ENCODE peak calls at places on chromosomes 6 and 20, in eight cellular contexts. One of them, this sample, is unnamed.

GRCh38 chr6:146981981-146982380 is 222.2 kb upstream of the STXBP5 start:
- DNase-seq in OCI-LY7: no peak
- DNase-seq in hepatocyte: no peak
- DNase-seq in breast epithelium: no peak
- DNase-seq in HFFc6: no peak
- DNase-seq in neural progenitor cell: no peak
- DNase-seq in GM12864: no peak
- DNase-seq in astrocyte of the spinal cord: no peak
- DNase-seq in this sample: peak

GRCh38 chr6:21598662-21599061 is 5.1 kb downstream of the SOX4 start:
- DNase-seq in OCI-LY7: peak
- DNase-seq in hepatocyte: no peak
- DNase-seq in breast epithelium: no peak
- DNase-seq in HFFc6: no peak
- DNase-seq in neural progenitor cell: no peak
- DNase-seq in GM12864: no peak
- DNase-seq in astrocyte of the spinal cord: peak
- DNase-seq in this sample: no peak

GRCh38 chr6:148681666-148682065 is 65.2 kb upstream of the UST start:
- DNase-seq in OCI-LY7: no peak
- DNase-seq in hepatocyte: no peak
- DNase-seq in breast epithelium: no peak
- DNase-seq in HFFc6: no peak
- DNase-seq in neural progenitor cell: no peak
- DNase-seq in GM12864: no peak
- DNase-seq in astrocyte of the spinal cord: no peak
- DNase-seq in this sample: no peak

GRCh38 chr6:43076928-43077809 is 1.1 kb downstream of the PTK7 start:
- DNase-seq in OCI-LY7: peak
- DNase-seq in hepatocyte: peak
- DNase-seq in breast epithelium: peak
- DNase-seq in HFFc6: no peak
- DNase-seq in neural progenitor cell: peak
- DNase-seq in GM12864: no peak
- DNase-seq in astrocyte of the spinal cord: peak
- DNase-seq in this sample: no peak

GRCh38 chr6:134223761-134224445 is 94.0 kb downstream of the SGK1 start:
- DNase-seq in OCI-LY7: no peak
- DNase-seq in hepatocyte: no peak
- DNase-seq in breast epithelium: no peak
- DNase-seq in HFFc6: no peak
- DNase-seq in neural progenitor cell: no peak
- DNase-seq in GM12864: no peak
- DNase-seq in astrocyte of the spinal cord: no peak
- DNase-seq in this sample: no peak

GRCh38 chr6:41622210-41622990 is 15.9 kb upstream of the MDFI start:
- DNase-seq in OCI-LY7: peak
- DNase-seq in hepatocyte: no peak
- DNase-seq in breast epithelium: no peak
- DNase-seq in HFFc6: no peak
- DNase-seq in neural progenitor cell: no peak
- DNase-seq in GM12864: no peak
- DNase-seq in astrocyte of the spinal cord: no peak
- DNase-seq in this sample: peak

GRCh38 chr6:111558690-111559192 is 46.9 kb downstream of the TRAF3IP2 start:
- DNase-seq in OCI-LY7: no peak
- DNase-seq in hepatocyte: no peak
- DNase-seq in breast epithelium: no peak
- DNase-seq in HFFc6: no peak
- DNase-seq in neural progenitor cell: no peak
- DNase-seq in GM12864: no peak
- DNase-seq in astrocyte of the spinal cord: no peak
- DNase-seq in this sample: no peak

GRCh38 chr6:45419574-45420082 is 41.9 kb upstream of the SUPT3H start:
- DNase-seq in OCI-LY7: peak
- DNase-seq in hepatocyte: peak
- DNase-seq in breast epithelium: peak
- DNase-seq in HFFc6: peak
- DNase-seq in neural progenitor cell: peak
- DNase-seq in GM12864: no peak
- DNase-seq in astrocyte of the spinal cord: peak
- DNase-seq in this sample: peak

GRCh38 chr6:108403260-108403659 is 108.4 kb downstream of the AFG1L start:
- DNase-seq in OCI-LY7: no peak
- DNase-seq in hepatocyte: no peak
- DNase-seq in breast epithelium: no peak
- DNase-seq in HFFc6: no peak
- DNase-seq in neural progenitor cell: no peak
- DNase-seq in GM12864: no peak
- DNase-seq in astrocyte of the spinal cord: no peak
- DNase-seq in this sample: no peak

GRCh38 chr6:131041814-131042213 is 21.2 kb downstream of the EPB41L2 start:
- DNase-seq in OCI-LY7: no peak
- DNase-seq in hepatocyte: no peak
- DNase-seq in breast epithelium: no peak
- DNase-seq in HFFc6: no peak
- DNase-seq in neural progenitor cell: no peak
- DNase-seq in GM12864: no peak
- DNase-seq in astrocyte of the spinal cord: no peak
- DNase-seq in this sample: no peak

GRCh38 chr6:154249499-154250298 is 106.9 kb downstream of the IPCEF1 start:
- DNase-seq in OCI-LY7: peak
- DNase-seq in hepatocyte: no peak
- DNase-seq in breast epithelium: no peak
- DNase-seq in HFFc6: no peak
- DNase-seq in neural progenitor cell: no peak
- DNase-seq in GM12864: peak
- DNase-seq in astrocyte of the spinal cord: no peak
- DNase-seq in this sample: no peak

GRCh38 chr6:13635948-13636658 is 21.0 kb downstream of the NOL7 start:
- DNase-seq in OCI-LY7: no peak
- DNase-seq in hepatocyte: no peak
- DNase-seq in breast epithelium: no peak
- DNase-seq in HFFc6: no peak
- DNase-seq in neural progenitor cell: no peak
- DNase-seq in GM12864: no peak
- DNase-seq in astrocyte of the spinal cord: no peak
- DNase-seq in this sample: no peak

GRCh38 chr20:59214619-59215547 is 51.3 kb downstream of the ZNF831 start:
- DNase-seq in OCI-LY7: no peak
- DNase-seq in hepatocyte: no peak
- DNase-seq in breast epithelium: no peak
- DNase-seq in HFFc6: no peak
- DNase-seq in neural progenitor cell: no peak
- DNase-seq in GM12864: no peak
- DNase-seq in astrocyte of the spinal cord: no peak
- DNase-seq in this sample: no peak

GRCh38 chr6:8888468-8888867 is 453.1 kb upstream of the SLC35B3 start:
- DNase-seq in OCI-LY7: peak
- DNase-seq in hepatocyte: no peak
- DNase-seq in breast epithelium: no peak
- DNase-seq in HFFc6: no peak
- DNase-seq in neural progenitor cell: no peak
- DNase-seq in GM12864: no peak
- DNase-seq in astrocyte of the spinal cord: no peak
- DNase-seq in this sample: peak
- TF ChIP-seq CTCF in OCI-LY7: peak
- TF ChIP-seq CTCF in hepatocyte: peak
- TF ChIP-seq CTCF in breast epithelium: no peak
- TF ChIP-seq CTCF in HFFc6: peak
- TF ChIP-seq CTCF in neural progenitor cell: peak
- TF ChIP-seq CTCF in GM12864: peak
- TF ChIP-seq CTCF in astrocyte of the spinal cord: peak
- TF ChIP-seq CTCF in this sample: peak

GRCh38 chr6:170514908-170515307 is 38.2 kb downstream of the PSMB1 start:
- DNase-seq in OCI-LY7: no peak
- DNase-seq in hepatocyte: no peak
- DNase-seq in breast epithelium: no peak
- DNase-seq in HFFc6: no peak
- DNase-seq in neural progenitor cell: no peak
- DNase-seq in GM12864: no peak
- DNase-seq in astrocyte of the spinal cord: no peak
- DNase-seq in this sample: no peak

GRCh38 chr6:170516783-170517616 is 36.1 kb downstream of the PSMB1 start:
- DNase-seq in OCI-LY7: peak
- DNase-seq in hepatocyte: peak
- DNase-seq in breast epithelium: no peak
- DNase-seq in HFFc6: peak
- DNase-seq in neural progenitor cell: peak
- DNase-seq in GM12864: peak
- DNase-seq in astrocyte of the spinal cord: peak
- DNase-seq in this sample: peak

GRCh38 chr6:170510631-170511030 is 42.5 kb downstream of the PSMB1 start:
- DNase-seq in OCI-LY7: no peak
- DNase-seq in hepatocyte: no peak
- DNase-seq in breast epithelium: no peak
- DNase-seq in HFFc6: no peak
- DNase-seq in neural progenitor cell: no peak
- DNase-seq in GM12864: no peak
- DNase-seq in astrocyte of the spinal cord: no peak
- DNase-seq in this sample: no peak

GRCh38 chr6:170506446-170506845 is 46.7 kb downstream of the PSMB1 start:
- DNase-seq in OCI-LY7: no peak
- DNase-seq in hepatocyte: no peak
- DNase-seq in breast epithelium: no peak
- DNase-seq in HFFc6: no peak
- DNase-seq in neural progenitor cell: no peak
- DNase-seq in GM12864: no peak
- DNase-seq in astrocyte of the spinal cord: no peak
- DNase-seq in this sample: no peak

GRCh38 chr6:170512249-170512648 is 40.9 kb downstream of the PSMB1 start:
- DNase-seq in OCI-LY7: no peak
- DNase-seq in hepatocyte: no peak
- DNase-seq in breast epithelium: no peak
- DNase-seq in HFFc6: no peak
- DNase-seq in neural progenitor cell: no peak
- DNase-seq in GM12864: no peak
- DNase-seq in astrocyte of the spinal cord: no peak
- DNase-seq in this sample: no peak
- TF ChIP-seq CTCF in OCI-LY7: no peak
- TF ChIP-seq CTCF in hepatocyte: no peak
- TF ChIP-seq CTCF in breast epithelium: no peak
- TF ChIP-seq CTCF in HFFc6: no peak
- TF ChIP-seq CTCF in neural progenitor cell: no peak
- TF ChIP-seq CTCF in GM12864: no peak
- TF ChIP-seq CTCF in astrocyte of the spinal cord: no peak
- TF ChIP-seq CTCF in this sample: no peak

GRCh38 chr6:81242634-81243033 is 509.8 kb downstream of the TENT5A start:
- DNase-seq in OCI-LY7: no peak
- DNase-seq in hepatocyte: no peak
- DNase-seq in breast epithelium: no peak
- DNase-seq in HFFc6: peak
- DNase-seq in neural progenitor cell: no peak
- DNase-seq in GM12864: no peak
- DNase-seq in astrocyte of the spinal cord: peak
- DNase-seq in this sample: no peak

GRCh38 chr6:81246200-81246599 is 506.3 kb downstream of the TENT5A start:
- DNase-seq in OCI-LY7: no peak
- DNase-seq in hepatocyte: no peak
- DNase-seq in breast epithelium: no peak
- DNase-seq in HFFc6: no peak
- DNase-seq in neural progenitor cell: no peak
- DNase-seq in GM12864: no peak
- DNase-seq in astrocyte of the spinal cord: no peak
- DNase-seq in this sample: no peak

GRCh38 chr6:81241126-81241525 is 511.4 kb downstream of the TENT5A start:
- DNase-seq in OCI-LY7: no peak
- DNase-seq in hepatocyte: no peak
- DNase-seq in breast epithelium: no peak
- DNase-seq in HFFc6: peak
- DNase-seq in neural progenitor cell: no peak
- DNase-seq in GM12864: no peak
- DNase-seq in astrocyte of the spinal cord: peak
- DNase-seq in this sample: no peak

GRCh38 chr6:81238390-81238789 is 514.1 kb downstream of the TENT5A start:
- DNase-seq in OCI-LY7: no peak
- DNase-seq in hepatocyte: no peak
- DNase-seq in breast epithelium: no peak
- DNase-seq in HFFc6: no peak
- DNase-seq in neural progenitor cell: no peak
- DNase-seq in GM12864: no peak
- DNase-seq in astrocyte of the spinal cord: no peak
- DNase-seq in this sample: no peak

DNA sequence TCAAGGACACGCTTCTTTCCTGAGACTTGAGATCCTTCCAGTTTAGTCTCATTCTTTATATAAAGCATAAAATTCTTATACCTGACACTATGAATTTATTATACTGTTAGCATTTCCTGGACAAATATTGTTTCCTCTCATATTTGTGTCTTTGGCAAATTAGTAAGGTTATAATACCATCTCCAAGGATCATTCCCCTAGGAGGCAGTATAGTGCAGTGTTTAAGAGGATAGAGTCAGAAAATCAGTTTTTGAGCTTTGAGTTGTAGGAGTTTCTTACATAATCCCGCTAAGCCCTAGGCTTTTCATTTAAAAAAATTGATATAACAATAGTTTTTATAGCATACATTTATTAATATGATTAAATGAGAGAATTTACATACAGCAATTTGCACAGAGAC is 510.8 kb downstream of the TENT5A start:
- DNase-seq in OCI-LY7: no peak
- DNase-seq in hepatocyte: peak
- DNase-seq in breast epithelium: no peak
- DNase-seq in HFFc6: peak
- DNase-seq in neural progenitor cell: peak
- DNase-seq in GM12864: no peak
- DNase-seq in astrocyte of the spinal cord: peak
- DNase-seq in this sample: peak
- TF ChIP-seq CTCF in OCI-LY7: peak
- TF ChIP-seq CTCF in hepatocyte: peak
- TF ChIP-seq CTCF in breast epithelium: no peak
- TF ChIP-seq CTCF in HFFc6: peak
- TF ChIP-seq CTCF in neural progenitor cell: peak
- TF ChIP-seq CTCF in GM12864: no peak
- TF ChIP-seq CTCF in astrocyte of the spinal cord: peak
- TF ChIP-seq CTCF in this sample: peak

GRCh38 chr20:50568549-50568942 is 58.4 kb downstream of the PTPN1 start:
- DNase-seq in OCI-LY7: no peak
- DNase-seq in hepatocyte: no peak
- DNase-seq in breast epithelium: no peak
- DNase-seq in HFFc6: no peak
- DNase-seq in neural progenitor cell: no peak
- DNase-seq in GM12864: no peak
- DNase-seq in astrocyte of the spinal cord: no peak
- DNase-seq in this sample: no peak

GRCh38 chr20:50571466-50571865 is 61.3 kb downstream of the PTPN1 start:
- DNase-seq in OCI-LY7: no peak
- DNase-seq in hepatocyte: no peak
- DNase-seq in breast epithelium: no peak
- DNase-seq in HFFc6: no peak
- DNase-seq in neural progenitor cell: no peak
- DNase-seq in GM12864: no peak
- DNase-seq in astrocyte of the spinal cord: no peak
- DNase-seq in this sample: no peak

GRCh38 chr20:50572922-50573777 is 63.0 kb downstream of the PTPN1 start:
- DNase-seq in OCI-LY7: no peak
- DNase-seq in hepatocyte: no peak
- DNase-seq in breast epithelium: no peak
- DNase-seq in HFFc6: peak
- DNase-seq in neural progenitor cell: no peak
- DNase-seq in GM12864: no peak
- DNase-seq in astrocyte of the spinal cord: peak
- DNase-seq in this sample: no peak

GRCh38 chr20:50567860-50568548 is 57.8 kb downstream of the PTPN1 start:
- DNase-seq in OCI-LY7: no peak
- DNase-seq in hepatocyte: no peak
- DNase-seq in breast epithelium: no peak
- DNase-seq in HFFc6: no peak
- DNase-seq in neural progenitor cell: no peak
- DNase-seq in GM12864: no peak
- DNase-seq in astrocyte of the spinal cord: no peak
- DNase-seq in this sample: no peak

GRCh38 chr20:50569864-50570836 is 60.0 kb downstream of the PTPN1 start:
- DNase-seq in OCI-LY7: peak
- DNase-seq in hepatocyte: no peak
- DNase-seq in breast epithelium: no peak
- DNase-seq in HFFc6: no peak
- DNase-seq in neural progenitor cell: peak
- DNase-seq in GM12864: peak
- DNase-seq in astrocyte of the spinal cord: peak
- DNase-seq in this sample: peak
- TF ChIP-seq CTCF in OCI-LY7: peak
- TF ChIP-seq CTCF in hepatocyte: peak
- TF ChIP-seq CTCF in breast epithelium: no peak
- TF ChIP-seq CTCF in HFFc6: peak
- TF ChIP-seq CTCF in neural progenitor cell: peak
- TF ChIP-seq CTCF in GM12864: peak
- TF ChIP-seq CTCF in astrocyte of the spinal cord: peak
- TF ChIP-seq CTCF in this sample: peak

This sample was measured in Caco-2.